ENCODE peak calls at places on chromosomes 16 and 17, in five cellular contexts. V, F, B, W and G are unnamed samples.

GRCh38 chr16:31706318-31706717 is 167.3 kb upstream of the ZNF267 start:
- DNase-seq in V (no peak), F (no peak), B (no peak), W (no peak), G (no peak)

GRCh38 chr16:1917665-1918111 is 527 bp downstream of the HS3ST6 start:
- DNase-seq in V (no peak), F (no peak), B (no peak), W (no peak), G (no peak)

GRCh38 chr17:3385869-3386816 is at the start of gene OR3A2:
- DNase-seq in V (no peak), F (no peak), B (no peak), W (no peak), G (no peak)

GRCh38 chr16:30434852-30435251 is 5.0 kb upstream of the DCTPP1 start:
- DNase-seq in V (no peak), F (no peak), B (no peak), W (no peak), G (no peak)

GRCh38 chr16:11835309-11835708 is 16.0 kb downstream of the RSL1D1 start:
- DNase-seq in V (no peak), F (no peak), B (no peak), W (no peak), G (no peak)

GRCh38 chr16:50309527-50310307 is 43.4 kb downstream of the ADCY7 start:
- DNase-seq in V (peak), F (peak), B (no peak), W (no peak), G (peak)

GRCh38 chr16:53713403-53714013 is 9.6 kb downstream of the FTO start:
- DNase-seq in V (no peak), F (no peak), B (no peak), W (no peak), G (no peak)

GRCh38 chr16:53530046-53530445 is 27.0 kb upstream of the AKTIP start:
- DNase-seq in V (no peak), F (no peak), B (no peak), W (no peak), G (no peak)

GRCh38 chr16:90046122-90046970 is 27.1 kb upstream of the DBNDD1 start:
- DNase-seq in V (no peak), F (no peak), B (no peak), W (no peak), G (no peak)

GRCh38 chr17:61568219-61569072 is 22.6 kb downstream of the NACA2 start:
- DNase-seq in V (no peak), F (no peak), B (no peak), W (no peak), G (no peak)

GRCh38 chr17:57197672-57198071 is 58.7 kb upstream of the MSI2 start:
- DNase-seq in V (no peak), F (peak), B (no peak), W (no peak), G (no peak)

GRCh38 chr17:63423251-63423950 is 22.7 kb downstream of the CYB561 start:
- DNase-seq in V (peak), F (no peak), B (no peak), W (no peak), G (no peak)

GRCh38 chr16:70689035-70689969 is 3.4 kb upstream of the MTSS2 start:
- DNase-seq in V (no peak), F (no peak), B (no peak), W (peak), G (no peak)

GRCh38 chr16:9138731-9139501 is 47.5 kb downstream of the HAPSTR1 start:
- DNase-seq in V (peak), F (peak), B (peak), W (peak), G (peak)

GRCh38 chr17:17780941-17781590 is 55.7 kb downstream of the SREBF1 start:
- DNase-seq in V (no peak), F (peak), B (no peak), W (peak), G (peak)
- H3K4me3 ChIP-seq in V (peak), F (no peak), B (no peak), W (peak), G (peak)

GRCh38 chr17:77571562-77571981 is 386.9 kb upstream of the TNRC6C start:
- DNase-seq in V (peak), F (peak), B (no peak), W (no peak), G (peak)
- H3K4me3 ChIP-seq in V (no peak), F (no peak), B (no peak), W (peak), G (peak)

GRCh38 chr16:79392081-79392480 is 208.5 kb downstream of the MAF start:
- DNase-seq in V (no peak), F (no peak), B (no peak), W (no peak), G (no peak)
- H3K4me3 ChIP-seq in V (no peak), F (no peak), B (no peak), W (no peak), G (no peak)

DNA sequence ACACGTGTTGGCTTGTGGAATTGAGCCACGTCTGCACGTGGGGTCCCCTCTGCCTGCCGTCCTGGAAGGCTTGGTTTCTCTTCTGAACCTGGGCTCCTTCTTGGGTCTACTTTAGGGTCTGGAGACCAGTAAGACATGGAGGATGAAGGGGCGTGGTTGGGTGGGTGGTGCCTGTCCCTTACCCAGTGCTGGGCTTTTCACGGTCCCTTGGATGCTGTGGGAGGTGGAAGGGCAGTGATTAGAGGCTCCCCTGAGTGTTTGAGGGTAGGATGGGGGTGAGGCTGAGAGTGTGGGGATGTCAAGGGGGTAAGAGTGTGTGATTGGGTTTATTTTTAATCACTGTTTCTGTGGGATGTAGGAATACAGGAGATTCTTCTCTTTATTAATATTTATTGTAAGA is 38.3 kb downstream of the MGAT5B start:
- DNase-seq in V (no peak), F (no peak), B (no peak), W (no peak), G (no peak)
- H3K4me3 ChIP-seq in V (no peak), F (no peak), B (no peak), W (no peak), G (no peak)

DNA sequence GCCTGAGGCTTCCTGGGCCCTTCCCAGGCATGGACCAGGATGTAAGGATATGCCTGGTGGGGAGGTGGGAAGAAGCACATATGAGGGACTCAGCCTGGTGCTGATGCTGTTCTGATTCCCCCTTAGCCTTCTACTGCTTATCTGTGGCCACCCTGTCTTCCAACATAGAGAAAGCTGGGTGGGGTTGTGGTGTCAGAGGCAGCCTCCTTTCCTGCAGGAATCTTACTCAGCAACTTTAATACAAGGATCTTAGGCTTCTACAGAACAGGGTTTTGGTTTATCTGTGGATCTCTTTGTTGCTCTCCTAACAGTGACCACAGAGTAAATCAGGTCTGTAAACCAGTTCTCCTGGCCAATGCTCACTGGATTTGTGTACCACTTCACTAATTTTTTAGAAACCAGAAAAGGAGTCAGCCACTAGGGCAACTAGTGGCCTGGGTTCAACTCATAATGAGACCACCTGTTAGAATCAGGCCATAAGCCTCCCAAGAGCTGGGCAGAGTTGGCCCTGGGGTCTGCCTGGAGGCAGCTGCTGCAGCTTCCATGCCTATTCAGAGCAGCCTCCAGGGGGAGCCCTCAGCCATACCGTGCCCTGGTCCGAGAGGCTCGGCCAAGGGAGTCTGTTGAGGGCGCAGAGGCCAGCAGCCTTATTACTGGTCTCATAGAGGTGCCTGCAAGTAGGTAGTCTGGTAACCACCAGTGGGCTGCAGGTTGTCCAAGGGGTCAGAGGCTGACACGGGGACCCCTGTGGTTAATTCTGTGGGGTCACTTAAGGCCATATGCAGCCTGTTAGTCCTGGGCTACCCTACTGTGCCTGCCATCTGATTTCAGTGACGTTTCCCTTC is 7.1 kb downstream of the HAS3 start:
- DNase-seq in V (peak), F (peak), B (no peak), W (peak), G (no peak)
- H3K4me3 ChIP-seq in V (no peak), F (no peak), B (no peak), W (no peak), G (no peak)

GRCh38 chr16:4884972-4885874 is 37.9 kb downstream of the UBN1 start:
- DNase-seq in V (no peak), F (no peak), B (no peak), W (no peak), G (no peak)
- H3K4me3 ChIP-seq in V (no peak), F (no peak), B (no peak), W (no peak), G (no peak)